ENCODE peak calls at places on chromosomes 7 and 10, in ten cellular contexts. P is mucosa of descending colon, S is mesenchymal stem cell, B is GDM1, V is cortex of kidney, T is adrenal gland, W is ascending aorta, U is NCI-H2081, O is activated T-cell treated with anti-CD3 and anti-CD28 coated beads for 24 hours, J is foreskin melanocyte. F is an unnamed sample.

GRCh38 chr7:110804501-110804900 is 286.4 kb upstream of the LRRN3 start:
- DNase-seq in P (no peak), J (no peak), B (no peak), S (no peak), O (no peak), T (no peak), W (no peak), U (no peak), V (no peak), F (no peak)

GRCh38 chr10:77430530-77430929 is 207.1 kb downstream of the KCNMA1 start:
- DNase-seq in T (no peak), B (no peak), V (no peak), O (no peak), W (no peak), J (no peak), P (no peak), S (no peak), U (no peak), F (no peak)

GRCh38 chr7:141014091-141014490 is 661 bp downstream of the MRPS33 start:
- DNase-seq in U (peak; percentile 57), V (no peak), O (no peak), W (no peak), B (no peak), S (no peak), P (no peak), J (no peak), T (no peak), F (no peak)

GRCh38 chr10:77378950-77379349 is 258.7 kb downstream of the KCNMA1 start:
- DNase-seq in U (no peak), W (no peak), J (no peak), O (no peak), P (no peak), B (no peak), V (no peak), T (no peak), S (no peak), F (no peak)

GRCh38 chr7:122416316-122416925 is 111.9 kb upstream of the FEZF1 start:
- DNase-seq in B (no peak), T (no peak), W (no peak), U (no peak), O (no peak), J (no peak), S (no peak), V (no peak), P (no peak), F (no peak)

GRCh38 chr7:27121656-27122055 is 8.9 kb downstream of the HOXA4 start:
- DNase-seq in W (no peak), U (no peak), S (no peak), B (no peak), O (no peak), J (no peak), V (no peak), T (no peak), P (no peak), F (no peak)

GRCh38 chr7:131087756-131088658 is 239.7 kb upstream of the MKLN1 start:
- DNase-seq in U (no peak), S (no peak), O (no peak), V (no peak), T (no peak), J (no peak), B (no peak), W (no peak), P (no peak), F (no peak)

GRCh38 chr10:125865120-125865519 is 16.0 kb downstream of the DHX32 start:
- DNase-seq in P (no peak), W (no peak), B (no peak), S (no peak), O (no peak), J (no peak), V (no peak), U (no peak), T (no peak), F (no peak)

GRCh38 chr10:69635428-69636272 is 5.6 kb downstream of the FAM241B start:
- DNase-seq in J (no peak), V (no peak), T (no peak), U (no peak), S (no peak), P (no peak), O (no peak), W (no peak), B (no peak), F (peak; percentile 14)

GRCh38 chr7:2201128-2201527 is 31.6 kb downstream of the MAD1L1 start:
- DNase-seq in U (no peak), J (no peak), O (no peak), V (no peak), W (no peak), B (no peak), T (no peak), S (no peak), P (no peak), F (no peak)

GRCh38 chr7:22586101-22586805 is 86.3 kb upstream of the STEAP1B start:
- DNase-seq in V (no peak), J (no peak), O (no peak), W (no peak), B (no peak), T (no peak), P (no peak), S (peak; percentile 96), U (no peak), F (no peak)

GRCh38 chr7:45623740-45624391 is 49.7 kb downstream of the ADCY1 start:
- DNase-seq in T (no peak), B (no peak), W (no peak), J (no peak), U (no peak), P (no peak), V (no peak), S (no peak), O (no peak), F (peak; percentile 20)

GRCh38 chr7:150862356-150862755 is 10.0 kb downstream of the AOC1 start:
- DNase-seq in O (no peak), J (no peak), V (no peak), P (no peak), W (no peak), T (no peak), B (no peak), S (no peak), U (no peak), F (no peak)

GRCh38 chr7:44761207-44762161 is 12.8 kb downstream of the ZMIZ2 start:
- DNase-seq in T (no peak), J (no peak), U (no peak), O (no peak), P (peak; percentile 90), V (no peak), W (no peak), B (no peak), S (no peak), F (no peak)

GRCh38 chr7:119522263-119522662 is 750.7 kb upstream of the KCND2 start:
- DNase-seq in J (no peak), V (no peak), W (no peak), P (no peak), O (no peak), U (peak; percentile 2), S (no peak), B (no peak), T (no peak), F (no peak)

GRCh38 chr10:43235070-43235900 is 31.6 kb downstream of the RASGEF1A start:
- DNase-seq in V (no peak), S (no peak), U (no peak), O (no peak), P (peak; percentile 29), T (peak; percentile 13), J (no peak), W (peak; percentile 58), B (no peak), F (no peak)

GRCh38 chr7:54882694-54883093 is 123.7 kb upstream of the SEC61G start:
- DNase-seq in O (no peak), U (no peak), B (no peak), P (no peak), W (no peak), T (no peak), V (no peak), J (no peak), S (no peak), F (no peak)

GRCh38 chr7:22664988-22665798 is 61.8 kb upstream of the IL6 start:
- DNase-seq in J (no peak), T (no peak), U (no peak), S (no peak), P (no peak), W (no peak), B (no peak), O (no peak), V (no peak), F (no peak)

GRCh38 chr10:11437391-11438241 is 173.8 kb downstream of the USP6NL start:
- DNase-seq in S (no peak), T (no peak), J (no peak), U (no peak), P (no peak), O (no peak), V (no peak), B (no peak), W (no peak), F (no peak)

GRCh38 chr7:91771394-91771793 is 109.1 kb downstream of the MTERF1 start:
- DNase-seq in T (no peak), W (no peak), S (no peak), B (no peak), P (no peak), V (no peak), O (no peak), U (no peak), J (no peak), F (no peak)